ENCODE peak calls at places on chromosomes 13 and 19, in seven cellular contexts. G is brain microvascular endothelial cell; Z is CD8-positive, alpha-beta memory T cell; P is dorsolateral prefrontal cortex; D is IMR-90; K is pancreas; W is heart left ventricle. A is an unnamed sample.

GRCh38 chr19:29666634-29667389 is 1.6 kb downstream of the PLEKHF1 start:
- DNase-seq in G (peak; percentile 54), Z (no peak), D (peak; percentile 64), W (peak; percentile 83), P (no peak), K (no peak), A (peak; percentile 60)

GRCh38 chr19:19405919-19406877 is 723 bp downstream of the GATAD2A start:
- DNase-seq in D (peak; percentile 60), P (no peak), Z (peak; percentile 42), K (peak; percentile 50), W (peak; percentile 75), G (no peak), A (peak; percentile 57)

GRCh38 chr19:46134527-46134926 is 10.0 kb upstream of the IGFL3 start:
- DNase-seq in K (no peak), D (peak; percentile 65), P (no peak), G (peak; percentile 6), Z (no peak), W (no peak), A (peak; percentile 27)

GRCh38 chr13:80363890-80364503 is 23.1 kb upstream of the SPRY2 start:
- DNase-seq in K (no peak), D (peak; percentile 49), G (no peak), Z (no peak), W (no peak), P (no peak), A (no peak)

GRCh38 chr19:47221080-47221841 is 9.7 kb downstream of the BBC3 start:
- DNase-seq in P (no peak), K (no peak), D (no peak), W (no peak), G (no peak), Z (no peak), A (no peak)

GRCh38 chr13:76969488-76970365 is 21.4 kb downstream of the ACOD1 start:
- DNase-seq in P (no peak), W (no peak), G (no peak), K (no peak), D (no peak), Z (no peak), A (no peak)

GRCh38 chr13:21232196-21232595 is 55.7 kb downstream of the MRPL57 start:
- DNase-seq in D (peak; percentile 34), Z (no peak), P (no peak), K (no peak), G (no peak), W (no peak), A (no peak)

GRCh38 chr13:98930014-98930625 is 47.7 kb downstream of the DOCK9 start:
- DNase-seq in Z (no peak), D (no peak), G (no peak), K (no peak), P (peak; percentile 52), W (no peak), A (peak; percentile 98)

GRCh38 chr13:91805605-91806004 is 407.2 kb downstream of the GPC5 start:
- DNase-seq in Z (no peak), G (no peak), D (no peak), W (no peak), K (no peak), P (no peak), A (no peak)

GRCh38 chr19:40702337-40703012 is 12.0 kb upstream of the NUMBL start:
- DNase-seq in G (no peak), W (no peak), K (no peak), D (no peak), Z (no peak), P (no peak), A (no peak)
- H3K27ac ChIP-seq in G (no peak overlapping the region), W (no peak overlapping the region), K (no peak overlapping the region), D (no peak overlapping the region), Z (no peak overlapping the region), P (peak overlapping the region; percentile 74), A (no peak overlapping the region)

DNA sequence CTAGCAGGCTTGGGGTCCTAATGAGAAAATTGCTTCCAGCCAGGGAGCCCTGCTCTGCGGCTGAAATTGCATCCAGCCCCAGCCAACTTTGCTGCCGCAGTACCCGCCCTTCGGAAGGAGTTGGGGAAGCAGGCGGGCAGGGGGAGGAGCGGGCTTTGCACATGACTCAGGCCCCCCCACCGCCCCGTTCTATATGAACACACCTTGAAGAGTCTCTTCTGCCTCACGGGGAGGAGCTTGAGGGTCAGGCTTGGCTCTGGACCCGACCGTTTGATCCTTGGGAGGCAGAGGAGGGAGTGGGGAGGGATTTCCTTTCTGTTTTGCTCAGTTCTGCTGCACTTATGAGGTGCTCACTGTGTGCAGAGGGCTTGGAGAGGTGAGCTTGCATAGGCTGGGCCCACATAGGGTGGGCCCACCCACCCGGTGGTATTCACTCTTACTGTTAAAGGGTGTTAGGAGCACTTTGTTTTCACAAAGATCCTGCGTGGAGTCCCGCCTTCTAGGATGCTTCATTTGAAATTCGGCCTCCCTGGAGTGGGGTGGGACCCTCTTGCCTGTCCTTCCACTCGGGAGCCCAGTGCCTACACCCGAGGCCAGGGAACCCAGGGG is 46.5 kb downstream of the LYL1 start:
- DNase-seq in D (peak; percentile 71), Z (no peak), G (no peak), P (no peak), W (no peak), K (no peak), A (peak; percentile 61)
- H3K27ac ChIP-seq in D (peak overlapping the region; percentile 100), Z (no peak overlapping the region), G (peak overlapping the region; percentile 90), P (peak overlapping the region; percentile 89), W (peak overlapping the region; percentile 98), K (peak overlapping the region; percentile 84), A (peak overlapping the region; percentile 92)

DNA sequence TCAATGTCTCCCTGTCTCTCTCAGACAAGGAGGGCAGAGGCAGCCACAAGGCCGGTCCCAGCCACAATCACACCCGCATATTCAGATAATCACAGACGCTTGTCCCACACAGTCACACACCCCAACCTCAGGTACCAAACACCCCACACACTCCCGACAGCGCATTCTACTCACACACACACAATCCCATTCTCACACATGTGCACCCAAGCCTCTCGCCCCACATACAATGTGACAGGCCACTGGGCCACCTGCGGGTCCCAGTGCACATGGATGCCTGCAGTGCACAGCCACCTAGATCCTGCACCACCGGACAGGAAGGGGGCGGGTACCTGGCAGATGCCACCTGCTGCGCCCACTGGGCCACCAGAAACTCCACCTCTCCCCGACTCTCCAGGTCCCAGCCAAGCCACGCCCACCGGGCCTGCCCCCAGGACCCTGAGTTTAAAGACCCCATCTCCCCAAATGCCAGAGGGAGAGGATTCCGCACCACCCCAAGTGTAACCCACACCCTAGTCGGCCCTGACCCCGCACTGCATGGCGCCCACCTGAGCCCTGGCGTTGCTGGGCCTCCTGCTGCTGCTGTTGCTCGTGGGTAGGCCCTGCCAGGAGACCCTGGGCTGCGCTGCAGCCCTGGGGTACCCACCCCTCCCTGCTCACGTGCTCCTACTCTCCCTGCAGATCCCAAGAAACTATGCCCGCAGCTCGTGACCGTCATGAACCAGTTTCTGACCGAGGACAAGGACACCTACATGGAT is 10.6 kb downstream of the SCGB2B2 start:
- DNase-seq in K (no peak), G (no peak), D (no peak), W (no peak), Z (no peak), P (no peak), A (no peak)
- H3K27ac ChIP-seq in K (no peak overlapping the region), G (no peak overlapping the region), D (no peak overlapping the region), W (no peak overlapping the region), Z (no peak overlapping the region), P (no peak overlapping the region), A (no peak overlapping the region)

GRCh38 chr19:1087813-1088418 is 7.3 kb downstream of the POLR2E start:
- DNase-seq in P (no peak), D (no peak), K (no peak), G (no peak), W (peak; percentile 78), Z (no peak), A (no peak)
- H3K27ac ChIP-seq in P (no peak overlapping the region), D (no peak overlapping the region), K (no peak overlapping the region), G (no peak overlapping the region), W (peak overlapping the region; percentile 8), Z (peak overlapping the region; percentile 27), A (no peak overlapping the region)

GRCh38 chr19:44607049-44607448 is 6.3 kb upstream of the IGSF23 start:
- DNase-seq in K (no peak), P (no peak), G (peak; percentile 31), W (no peak), Z (no peak), D (peak; percentile 62), A (no peak)
- H3K27ac ChIP-seq in K (no peak overlapping the region), P (no peak overlapping the region), G (no peak overlapping the region), W (peak overlapping the region; percentile 67), Z (no peak overlapping the region), D (peak overlapping the region; percentile 69), A (no peak overlapping the region)

GRCh38 chr13:101512650-101513049 is 60.2 kb downstream of the ITGBL1 start:
- DNase-seq in P (no peak), G (peak; percentile 37), D (no peak), W (no peak), Z (no peak), K (no peak), A (no peak)
- H3K27ac ChIP-seq in P (no peak overlapping the region), G (peak overlapping the region; percentile 30), D (no peak overlapping the region), W (no peak overlapping the region), Z (no peak overlapping the region), K (no peak overlapping the region), A (no peak overlapping the region)

A was measured in SJCRH30.